ENCODE peak calls at places on chromosomes 5 and 9, in six cellular contexts. Q is neuronal stem cell, U is right atrium auricular region, M is PC-3, A is hepatocyte, R is kidney epithelial cell. F is an unnamed sample. For H3K36me3 and H3K27me3, the result is how much of the 10 kb centered on the place peaks cover.

GRCh38 chr5:133483406-133484090 is 128.8 kb downstream of the FSTL4 start:
- DNase-seq in Q (no peak), U (no peak), M (no peak), A (no peak), R (no peak), F (peak)

GRCh38 chr5:179267671-179268071 is 77.6 kb downstream of the ADAMTS2 start:
- DNase-seq in Q (no peak), U (peak), M (no peak), A (no peak), R (no peak), F (no peak)

GRCh38 chr9:130189840-130190239 is 17.6 kb downstream of the NCS1 start:
- DNase-seq in Q (no peak), U (no peak), M (no peak), A (no peak), R (no peak), F (no peak)

GRCh38 chr9:95836072-95836471 is 39.4 kb upstream of the ERCC6L2 start:
- DNase-seq in Q (no peak), U (no peak), M (no peak), A (no peak), R (no peak), F (no peak)

GRCh38 chr9:93304574-93305496 is 120.9 kb downstream of the WNK2 start:
- DNase-seq in Q (peak), U (peak), M (peak), A (peak), R (no peak), F (peak)

GRCh38 chr5:10324519-10325370 is 17.0 kb upstream of the CMBL start:
- DNase-seq in Q (no peak), U (peak), M (peak), A (no peak), R (no peak), F (no peak)

GRCh38 chr9:136532799-136533774 is 12.8 kb downstream of the NOTCH1 start:
- DNase-seq in Q (no peak), U (no peak), M (no peak), A (no peak), R (no peak), F (no peak)

GRCh38 chr9:38274746-38275250 is 117.7 kb upstream of the ALDH1B1 start:
- DNase-seq in Q (no peak), U (no peak), M (no peak), A (no peak), R (no peak), F (no peak)

GRCh38 chr5:81171769-81172168 is 61.4 kb upstream of the CKMT2 start:
- DNase-seq in Q (no peak), U (no peak), M (peak), A (no peak), R (no peak), F (no peak)

GRCh38 chr5:173869316-173869715 is 18.8 kb upstream of the CPEB4 start:
- DNase-seq in Q (no peak), U (no peak), M (no peak), A (no peak), R (no peak), F (no peak)

GRCh38 chr5:154258531-154259217 is 68.1 kb downstream of the GALNT10 start:
- DNase-seq in Q (no peak), U (no peak), M (no peak), A (peak), R (no peak), F (no peak)

GRCh38 chr5:83513081-83513480 is 41.5 kb downstream of the VCAN start:
- DNase-seq in Q (no peak), U (no peak), M (no peak), A (no peak), R (no peak), F (no peak)

GRCh38 chr5:5598547-5599113 is 176.2 kb downstream of the ICE1 start:
- DNase-seq in Q (no peak), U (no peak), M (peak), A (no peak), R (no peak), F (no peak)

GRCh38 chr9:109852561-109852960 is 72.6 kb downstream of the PALM2AKAP2 start:
- DNase-seq in Q (no peak), U (no peak), M (no peak), A (no peak), R (no peak), F (no peak)

GRCh38 chr9:70220216-70220615 is 38.6 kb upstream of the SMC5 start:
- DNase-seq in Q (no peak), U (no peak), M (no peak), A (no peak), R (no peak), F (no peak)

GRCh38 chr9:22055090-22055489 is 46.0 kb upstream of the CDKN2B start:
- DNase-seq in Q (no peak), U (no peak), M (peak), A (no peak), R (no peak), F (no peak)

GRCh38 chr5:172412724-172413260 is 41.5 kb downstream of the SH3PXD2B start:
- DNase-seq in Q (no peak), U (peak), M (peak), A (peak), R (peak), F (peak)

GRCh38 chr9:76691761-76692313 is 72.4 kb upstream of the PCA3 start:
- DNase-seq in Q (no peak), U (no peak), M (no peak), A (peak), R (no peak), F (no peak)

GRCh38 chr5:151810449-151810848 is 38.7 kb downstream of the G3BP1 start:
- DNase-seq in Q (no peak), U (no peak), M (no peak), A (no peak), R (no peak), F (no peak)

GRCh38 chr9:38227656-38228055 is 158.6 kb upstream of the SHB start:
- DNase-seq in Q (no peak), U (no peak), M (peak), A (peak), R (no peak), F (no peak)

GRCh38 chr5:88940712-88941111 is 57.7 kb upstream of the MEF2C start:
- DNase-seq in Q (no peak), U (no peak), M (no peak), A (no peak), R (no peak), F (no peak)

GRCh38 chr5:94855543-94855942 is 237.1 kb downstream of the SLF1 start:
- DNase-seq in Q (no peak), U (no peak), M (no peak), A (no peak), R (no peak), F (no peak)

GRCh38 chr5:81825237-81825636 is 74.3 kb upstream of the SSBP2 start:
- DNase-seq in Q (no peak), U (peak), M (peak), A (peak), R (no peak), F (peak)

GRCh38 chr5:2139478-2139877 is 256.8 kb upstream of the IRX4 start:
- DNase-seq in Q (no peak), U (no peak), M (no peak), A (no peak), R (no peak), F (no peak)

GRCh38 chr5:113147088-113147487 is 170.5 kb downstream of the DCP2 start:
- DNase-seq in Q (no peak), U (no peak), M (no peak), A (peak), R (no peak), F (no peak)

GRCh38 chr9:35267716-35268115 is 105.9 kb downstream of the UNC13B start:
- DNase-seq in Q (no peak), U (no peak), M (no peak), A (no peak), R (no peak), F (no peak)

GRCh38 chr5:4976918-4977317 is 163.2 kb upstream of the ADAMTS16 start:
- DNase-seq in Q (no peak), U (no peak), M (no peak), A (no peak), R (peak), F (no peak)

GRCh38 chr5:157371655-157372471 is 88.2 kb upstream of the NIPAL4 start:
- DNase-seq in Q (no peak), U (no peak), M (peak), A (no peak), R (no peak), F (no peak)

GRCh38 chr9:123406691-123407536 is 50.9 kb downstream of the CRB2 start:
- DNase-seq in Q (peak), U (no peak), M (no peak), A (no peak), R (no peak), F (no peak)

GRCh38 chr9:124941689-124942561 is 1.0 kb upstream of the GOLGA1 start:
- DNase-seq in Q (no peak), U (peak), M (peak), A (peak), R (peak), F (peak)

GRCh38 chr5:96885518-96886338 is 9.4 kb downstream of the ERAP2 start:
- DNase-seq in Q (no peak), U (no peak), M (no peak), A (no peak), R (peak), F (no peak)

GRCh38 chr9:81371824-81372223 is 317.5 kb downstream of the TLE1 start:
- DNase-seq in Q (no peak), U (no peak), M (no peak), A (no peak), R (no peak), F (no peak)

GRCh38 chr9:13431137-13431536 is 151.6 kb upstream of the MPDZ start:
- DNase-seq in Q (no peak), U (no peak), M (no peak), A (no peak), R (no peak), F (no peak)

GRCh38 chr9:85995612-85996011 is 54.7 kb downstream of the NAA35 start:
- DNase-seq in Q (no peak), U (no peak), M (no peak), A (no peak), R (no peak), F (no peak)

GRCh38 chr5:75640395-75640794 is 29.1 kb downstream of the ANKDD1B start:
- DNase-seq in Q (no peak), U (no peak), M (peak), A (no peak), R (peak), F (no peak)

GRCh38 chr9:36867672-36868471 is 166.2 kb downstream of the PAX5 start:
- DNase-seq in Q (no peak), U (no peak), M (no peak), A (peak), R (no peak), F (no peak)

GRCh38 chr9:5630038-5630507 is 1.2 kb downstream of the RIC1 start:
- DNase-seq in Q (peak), U (no peak), M (peak), A (peak), R (no peak), F (no peak)

GRCh38 chr9:104820336-104820735 is 56.4 kb downstream of the NIPSNAP3B start:
- DNase-seq in Q (no peak), U (no peak), M (no peak), A (no peak), R (no peak), F (no peak)

GRCh38 chr9:104815851-104816565 is 52.1 kb downstream of the NIPSNAP3B start:
- DNase-seq in Q (no peak), U (no peak), M (no peak), A (no peak), R (no peak), F (no peak)

GRCh38 chr9:104817437-104817836 is 53.5 kb downstream of the NIPSNAP3B start:
- DNase-seq in Q (no peak), U (no peak), M (no peak), A (no peak), R (no peak), F (no peak)

DNA sequence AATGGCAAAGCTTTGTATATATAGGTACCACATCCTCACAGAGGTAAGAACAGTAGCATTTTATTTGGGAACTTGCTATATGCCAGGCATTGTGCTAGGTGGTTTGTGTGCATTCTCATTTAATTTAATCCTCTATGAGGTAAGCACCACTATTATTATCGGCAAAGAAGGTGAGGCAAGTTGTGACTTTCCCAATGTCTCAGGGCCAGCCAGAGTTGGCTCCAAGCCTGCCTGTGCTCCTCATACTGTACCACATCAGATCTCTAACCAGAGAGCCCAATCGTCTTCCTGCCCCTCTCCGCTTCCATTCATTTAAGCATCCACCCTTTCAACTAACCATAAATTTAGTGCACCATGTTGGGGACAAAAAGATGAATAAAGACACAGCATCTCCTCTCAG is 55.1 kb downstream of the NIPSNAP3B start:
- DNase-seq in Q (no peak), U (no peak), M (no peak), A (no peak), R (no peak), F (no peak)
- H3K36me3 ChIP-seq in Q (half or more), U (half or more), M (under half), A (under half), R (under half), F (half or more)

GRCh38 chr9:7342721-7343120 is 456.9 kb downstream of the DMAC1 start:
- DNase-seq in Q (no peak), U (no peak), M (no peak), A (no peak), R (no peak), F (no peak)

GRCh38 chr9:7338586-7339281 is 460.8 kb downstream of the DMAC1 start:
- DNase-seq in Q (no peak), U (no peak), M (no peak), A (no peak), R (no peak), F (no peak)

GRCh38 chr9:7340451-7340850 is 459.1 kb downstream of the DMAC1 start:
- DNase-seq in Q (no peak), U (no peak), M (no peak), A (no peak), R (no peak), F (no peak)

GRCh38 chr9:7341571-7341970 is 458.0 kb downstream of the DMAC1 start:
- DNase-seq in Q (no peak), U (no peak), M (no peak), A (no peak), R (no peak), F (no peak)

DNA sequence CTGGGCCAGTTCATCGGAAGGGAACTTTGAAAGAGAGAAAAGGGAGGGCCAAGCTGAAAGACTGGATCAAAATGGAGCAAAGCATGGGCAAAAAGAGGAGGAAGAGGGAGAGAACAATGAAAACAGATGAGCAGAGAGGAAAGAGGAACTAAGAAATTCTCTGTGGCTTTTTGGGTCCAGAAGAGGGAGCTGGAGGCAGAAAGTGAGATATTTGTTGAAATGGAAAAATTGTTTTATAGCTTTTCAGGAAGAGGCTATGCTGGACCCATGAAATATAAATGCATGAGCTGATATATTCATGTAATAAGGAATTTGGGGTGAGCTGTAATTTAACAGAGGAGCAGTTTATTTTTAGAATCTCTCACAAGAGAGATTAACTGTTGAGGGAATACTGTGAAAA is 457.3 kb downstream of the DMAC1 start:
- DNase-seq in Q (no peak), U (no peak), M (no peak), A (no peak), R (no peak), F (no peak)
- H3K27me3 ChIP-seq in Q (under half), U (under half), M (under half), A (under half), R (under half), F (under half)

GRCh38 chr9:114300153-114300845 is 22.6 kb upstream of the ORM1 start:
- DNase-seq in Q (no peak), U (no peak), M (no peak), A (no peak), R (no peak), F (no peak)
- H3K36me3 ChIP-seq in Q (under half), U (under half), M (under half), A (under half), R (under half), F (under half)

GRCh38 chr5:7850533-7851239 is at the start of gene CFAP90:
- DNase-seq in Q (peak), U (no peak), M (peak), A (peak), R (no peak), F (peak)

GRCh38 chr5:7850241-7850532 is 746 bp downstream of the CFAP90 start:
- DNase-seq in Q (no peak), U (no peak), M (no peak), A (peak), R (no peak), F (no peak)

GRCh38 chr5:7851240-7851592 is 283 bp upstream of the CFAP90 start:
- DNase-seq in Q (no peak), U (no peak), M (no peak), A (no peak), R (no peak), F (no peak)

GRCh38 chr5:7848296-7848695 is 2.6 kb downstream of the CFAP90 start:
- DNase-seq in Q (no peak), U (no peak), M (no peak), A (no peak), R (no peak), F (no peak)

DNA sequence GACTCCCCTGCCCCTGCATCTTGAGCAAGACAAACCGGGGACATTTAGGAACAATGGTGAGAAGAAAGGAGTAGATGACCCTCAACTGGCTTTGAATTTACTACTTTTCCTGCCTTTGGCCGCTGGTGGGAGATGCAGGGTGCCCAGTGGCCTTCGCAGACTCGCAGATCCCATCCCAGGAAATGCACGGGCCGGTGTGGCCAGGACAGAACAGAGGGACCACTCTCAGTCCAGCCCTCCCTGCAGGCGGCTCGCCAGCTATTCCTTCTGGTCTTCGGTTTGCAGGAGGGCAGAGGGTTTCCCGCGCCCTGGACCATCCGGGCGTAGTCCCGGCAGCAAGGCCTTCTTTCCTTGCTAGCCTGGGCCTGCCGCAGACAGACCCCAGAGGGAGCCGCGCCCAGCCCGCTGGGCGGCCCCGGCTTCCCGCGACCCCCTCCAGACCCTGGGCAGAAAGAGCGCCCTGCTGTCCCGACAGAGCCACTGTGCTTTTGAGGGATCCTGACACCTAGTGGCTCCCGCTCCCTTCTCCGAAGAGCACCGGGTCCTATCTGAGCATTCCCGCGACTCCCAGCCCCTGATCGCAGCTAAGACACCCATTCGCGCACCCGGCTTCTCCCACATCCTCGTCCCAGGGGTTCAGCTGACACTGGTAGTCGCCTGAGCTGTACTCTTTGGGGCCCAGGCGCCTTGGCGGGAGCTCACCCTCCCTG is 1.2 kb downstream of the CFAP90 start:
- DNase-seq in Q (peak), U (no peak), M (no peak), A (peak), R (no peak), F (no peak)
- H3K27me3 ChIP-seq in Q (under half), U (under half), M (under half), A (under half), R (under half), F (half or more)

GRCh38 chr5:6721442-6721841 is 8.2 kb downstream of the TENT4A start:
- DNase-seq in Q (no peak), U (no peak), M (no peak), A (no peak), R (no peak), F (no peak)
- H3K36me3 ChIP-seq in Q (under half), U (under half), M (under half), A (under half), R (under half), F (under half)

DNA sequence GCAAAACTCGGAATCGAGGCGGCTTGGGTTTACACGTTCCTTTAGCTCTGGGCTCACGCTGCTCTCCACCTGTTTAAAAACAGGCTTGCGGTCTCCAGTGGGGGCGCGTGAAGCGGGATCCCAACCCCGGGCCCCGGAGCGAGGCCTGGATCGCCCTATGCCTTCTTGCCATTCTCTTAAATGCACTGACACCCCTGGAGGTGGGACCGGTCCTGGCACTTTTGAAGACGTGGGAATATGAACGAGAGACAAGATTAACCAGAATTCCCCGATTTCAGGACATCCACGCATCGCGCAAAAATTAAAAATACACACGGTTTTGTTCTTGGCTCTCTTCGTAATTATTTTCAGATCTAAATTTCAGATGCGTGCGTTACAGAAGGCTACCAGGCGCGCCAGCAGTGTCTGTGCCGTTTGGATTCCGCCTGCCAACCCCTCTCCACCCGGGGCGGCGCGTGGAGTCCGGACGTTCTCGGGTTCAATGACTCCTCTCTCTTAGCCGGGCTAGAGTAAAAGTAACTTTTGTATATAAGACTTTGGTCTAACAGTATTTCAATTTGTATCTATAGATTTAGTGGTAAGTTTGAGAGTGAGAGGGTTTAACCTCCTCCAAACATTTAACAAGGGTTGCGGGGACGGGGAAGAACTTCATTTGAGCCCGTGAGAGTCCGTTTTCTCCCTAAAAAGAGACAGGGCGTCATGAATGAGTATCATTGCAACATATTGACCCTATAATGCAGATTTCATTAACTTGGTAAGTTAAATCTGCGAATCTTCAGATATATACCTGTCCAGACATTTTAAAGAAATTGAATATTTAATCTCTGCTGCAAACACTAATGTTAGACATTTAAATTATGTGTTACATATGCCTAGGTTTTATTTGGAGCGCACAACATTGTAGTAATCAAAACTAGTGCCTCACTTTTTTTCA is 3.8 kb downstream of the FOXD1 start:
- DNase-seq in Q (no peak), U (no peak), M (no peak), A (no peak), R (no peak), F (no peak)
- H3K27me3 ChIP-seq in Q (under half), U (half or more), M (under half), A (half or more), R (under half), F (half or more)

F was measured in heart right ventricle.